ENCODE peak calls at places on chromosome 20, in four cellular contexts. D is lower leg skin, O is psoas muscle, P is tibial artery. R is an unnamed sample.
A peak's percentile ranks its signal among the peaks of the same experiment; 100 is the strongest.

GRCh38 chr20:14360386-14360785 is 23.0 kb upstream of the FLRT3 start:
- DNase-seq in P (no peak), D (no peak), O (no peak), R (no peak)

GRCh38 chr20:8398289-8399051 is 266.4 kb downstream of the PLCB1 start:
- DNase-seq in P (no peak), D (no peak), O (no peak), R (no peak)

GRCh38 chr20:47887064-47887463 is 101.8 kb upstream of the SULF2 start:
- DNase-seq in P (no peak), O (no peak), D (peak; percentile 58), R (no peak)

GRCh38 chr20:31695849-31696804 is 26.5 kb downstream of the BCL2L1 start:
- DNase-seq in O (peak; percentile 77), D (no peak), P (peak; percentile 71), R (peak; percentile 95)

GRCh38 chr20:57170343-57170742 is 96.1 kb downstream of the BMP7 start:
- DNase-seq in P (no peak), O (no peak), D (no peak), R (no peak)

GRCh38 chr20:62735331-62735821 is 26.7 kb downstream of the NTSR1 start:
- DNase-seq in O (peak; percentile 34), D (peak; percentile 79), P (no peak), R (no peak)

GRCh38 chr20:15475483-15475882 is 1097.8 kb downstream of the KIF16B start:
- DNase-seq in P (no peak), D (no peak), O (peak; percentile 49), R (no peak)

GRCh38 chr20:44211177-44212039 is 837 bp upstream of the OSER1 start:
- DNase-seq in P (peak; percentile 34), D (peak; percentile 87), O (no peak), R (no peak)

GRCh38 chr20:53917145-53918009 is 153.0 kb downstream of the BCAS1 start:
- DNase-seq in O (peak; percentile 69), D (peak; percentile 90), P (peak; percentile 74), R (no peak)

GRCh38 chr20:50181344-50181743 is 9.3 kb upstream of the CEBPB start:
- DNase-seq in D (no peak), P (no peak), O (peak; percentile 39), R (no peak)

GRCh38 chr20:10805764-10806163 is 132.0 kb upstream of the JAG1 start:
- DNase-seq in O (no peak), D (no peak), P (no peak), R (no peak)

GRCh38 chr20:35556871-35557270 is 15.0 kb downstream of the ERGIC3 start:
- DNase-seq in D (no peak), P (no peak), O (no peak), R (no peak)

GRCh38 chr20:45042978-45043377 is 57.9 kb downstream of the KCNS1 start:
- DNase-seq in D (no peak), P (no peak), O (no peak), R (no peak)

GRCh38 chr20:37669062-37669772 is 24.6 kb upstream of the CTNNBL1 start:
- DNase-seq in P (no peak), D (no peak), O (no peak), R (no peak)

GRCh38 chr20:46349742-46350056 is 41.4 kb upstream of the CDH22 start:
- DNase-seq in O (no peak), P (no peak), D (no peak), R (no peak)

GRCh38 chr20:18739785-18740184 is 73.8 kb upstream of the SCP2D1 start:
- DNase-seq in P (no peak), D (no peak), O (no peak), R (no peak)

GRCh38 chr20:21832442-21833152 is 127.1 kb downstream of the PAX1 start:
- DNase-seq in D (no peak), O (no peak), P (no peak), R (no peak)

GRCh38 chr20:43508604-43509040 is 1.1 kb downstream of the L3MBTL1 start:
- DNase-seq in O (no peak), P (no peak), D (no peak), R (no peak)

GRCh38 chr20:25009218-25010145 is 16.9 kb upstream of the APMAP start:
- DNase-seq in D (peak; percentile 80), P (peak; percentile 9), O (peak; percentile 29), R (no peak)

GRCh38 chr20:10672579-10673127 is 1.1 kb downstream of the JAG1 start:
- DNase-seq in D (peak; percentile 93), P (peak; percentile 58), O (peak; percentile 74), R (no peak)

GRCh38 chr20:31440012-31440659 is at the start of gene DEFB123:
- DNase-seq in D (no peak), P (no peak), O (no peak), R (no peak)

GRCh38 chr20:24700166-24700860 is 230.9 kb downstream of the SYNDIG1 start:
- DNase-seq in O (no peak), D (peak; percentile 62), P (no peak), R (no peak)

GRCh38 chr20:61629361-61630239 is 377.5 kb downstream of the CDH4 start:
- DNase-seq in P (no peak), D (no peak), O (no peak), R (no peak)

GRCh38 chr20:38197217-38198008 is 32.3 kb upstream of the TGM2 start:
- DNase-seq in P (no peak), O (no peak), D (peak; percentile 43), R (no peak)

GRCh38 chr20:43995645-43996044 is 81.0 kb downstream of the TOX2 start:
- DNase-seq in D (no peak), O (no peak), P (no peak), R (no peak)

GRCh38 chr20:47818996-47819609 is 33.8 kb upstream of the SULF2 start:
- DNase-seq in D (no peak), P (no peak), O (no peak), R (no peak)

GRCh38 chr20:43761396-43762340 is 34.9 kb upstream of the GTSF1L start:
- DNase-seq in D (no peak), O (no peak), P (no peak), R (no peak)

GRCh38 chr20:9635756-9636155 is 121.4 kb downstream of the LAMP5 start:
- DNase-seq in O (no peak), D (no peak), P (no peak), R (no peak)

GRCh38 chr20:59006167-59006863 is 739 bp downstream of the CTSZ start:
- DNase-seq in D (peak; percentile 87), P (no peak), O (peak; percentile 62), R (no peak)

GRCh38 chr20:48214601-48215000 is 429.3 kb upstream of the SULF2 start:
- DNase-seq in O (no peak), P (no peak), D (no peak), R (no peak)

GRCh38 chr20:38358500-38358998 is 12.3 kb downstream of the LBP start:
- DNase-seq in D (no peak), O (no peak), P (no peak), R (no peak)

GRCh38 chr20:25580711-25581110 is 4.6 kb downstream of the NINL start:
- DNase-seq in P (no peak), D (peak; percentile 80), O (no peak), R (no peak)

GRCh38 chr20:16747291-16747811 is 807 bp upstream of the OTOR start:
- DNase-seq in D (no peak), P (no peak), O (no peak), R (no peak)

R was measured in HS-27A.